ENCODE peak calls at places on chromosomes 12 and 14, in eight cellular contexts. L is HCT116, D is breast epithelium, C is IMR-90, B is body of pancreas, W is A549, U is ovary, P is gastrocnemius medialis. M is an unnamed sample.

GRCh38 chr14:72049462-72049861 is 117.2 kb downstream of the RGS6 start:
- DNase-seq in L (peak), D (no peak), C (no peak), B (no peak), W (no peak), U (no peak), P (no peak), M (peak)

GRCh38 chr14:69643430-69644200 is 32.2 kb downstream of the SUSD6 start:
- DNase-seq in L (peak), D (peak), C (peak), B (peak), W (peak), U (no peak), P (peak), M (peak)

GRCh38 chr12:121582583-121583333 is 1.9 kb upstream of the KDM2B start:
- DNase-seq in L (no peak), D (no peak), C (no peak), B (no peak), W (no peak), U (no peak), P (no peak), M (peak)

GRCh38 chr14:96494331-96494730 is 7.9 kb upstream of the PAPOLA start:
- DNase-seq in L (no peak), D (no peak), C (no peak), B (no peak), W (no peak), U (no peak), P (no peak), M (no peak)

GRCh38 chr12:101039848-101040531 is 170.0 kb downstream of the SLC5A8 start:
- DNase-seq in L (no peak), D (no peak), C (no peak), B (no peak), W (no peak), U (no peak), P (no peak), M (no peak)

GRCh38 chr12:64890873-64891468 is 66.5 kb downstream of the TBC1D30 start:
- DNase-seq in L (peak), D (no peak), C (peak), B (no peak), W (peak), U (no peak), P (no peak), M (peak)

GRCh38 chr14:100303179-100303578 is 3.1 kb downstream of the SLC25A29 start:
- DNase-seq in L (no peak), D (no peak), C (no peak), B (no peak), W (peak), U (no peak), P (no peak), M (peak)

GRCh38 chr12:106118-106561 is 39.6 kb downstream of the IQSEC3 start:
- DNase-seq in L (peak), D (no peak), C (no peak), B (no peak), W (peak), U (no peak), P (no peak), M (no peak)

GRCh38 chr12:19894049-19894448 is 454.8 kb downstream of the AEBP2 start:
- DNase-seq in L (no peak), D (no peak), C (peak), B (no peak), W (no peak), U (no peak), P (no peak), M (no peak)

GRCh38 chr12:108712164-108712924 is 19.0 kb downstream of the CORO1C start:
- DNase-seq in L (no peak), D (no peak), C (no peak), B (no peak), W (no peak), U (no peak), P (no peak), M (no peak)

GRCh38 chr12:87216436-87216835 is 812.8 kb downstream of the C12orf50 start:
- DNase-seq in L (no peak), D (no peak), C (peak), B (no peak), W (no peak), U (no peak), P (no peak), M (no peak)

GRCh38 chr12:106883421-106883820 is 72.3 kb upstream of the TMEM263 start:
- DNase-seq in L (no peak), D (no peak), C (peak), B (no peak), W (no peak), U (no peak), P (no peak), M (no peak)

GRCh38 chr14:68504861-68505260 is 288.0 kb downstream of the ZFP36L1 start:
- DNase-seq in L (no peak), D (no peak), C (no peak), B (no peak), W (no peak), U (no peak), P (no peak), M (no peak)
- TF ChIP-seq POLR2A in L (no peak), D (no peak), C (no peak), B (no peak), W (no peak), U (no peak), P (no peak), M (no peak)

DNA sequence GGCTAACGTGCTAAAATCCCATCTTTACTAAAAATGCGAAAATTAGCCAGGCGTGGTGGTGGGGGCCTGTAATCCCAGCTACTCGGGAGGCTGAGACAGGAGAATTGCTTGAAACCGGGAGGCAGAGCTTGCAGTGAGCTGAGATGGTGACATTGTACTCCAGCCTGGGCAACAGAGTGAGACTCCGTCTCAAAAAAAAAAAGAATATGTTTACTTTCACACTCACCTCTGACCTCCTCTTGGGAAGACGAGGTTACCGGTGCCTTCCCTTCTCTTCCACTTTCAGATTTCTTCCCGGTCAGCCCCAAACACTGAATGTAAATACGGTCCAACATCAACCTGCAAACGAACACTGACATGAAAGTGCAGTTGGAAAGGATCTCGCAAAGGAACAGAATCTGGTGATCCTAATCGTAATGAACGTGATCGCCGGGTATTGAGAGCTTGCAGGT is 31.8 kb upstream of the PPP1R13B start:
- DNase-seq in L (no peak), D (no peak), C (no peak), B (no peak), W (no peak), U (no peak), P (no peak), M (no peak)
- TF ChIP-seq POLR2A in L (no peak), D (no peak), C (no peak), B (no peak), W (no peak), U (no peak), P (no peak), M (no peak)

DNA sequence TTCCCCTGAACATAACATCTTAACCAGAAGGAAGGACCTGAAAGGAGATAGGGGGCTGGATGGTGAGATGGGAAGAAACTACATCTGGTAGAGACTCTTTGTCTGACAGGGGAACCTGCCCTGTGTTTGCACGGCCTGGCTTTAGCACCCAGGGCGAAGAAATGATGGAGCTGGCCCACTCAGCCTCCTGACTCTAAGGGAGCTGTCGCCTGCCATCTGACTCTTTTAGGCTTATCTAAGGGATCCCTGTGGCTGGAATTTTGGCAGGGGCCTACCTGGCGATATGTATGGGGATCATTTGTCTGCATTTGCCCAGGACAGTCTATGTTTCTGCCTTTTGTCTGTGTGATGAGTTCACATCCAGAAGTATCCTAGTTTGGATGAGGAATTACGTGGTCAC is 15.6 kb upstream of the CACNA2D4 start:
- DNase-seq in L (no peak), D (no peak), C (no peak), B (no peak), W (no peak), U (no peak), P (no peak), M (no peak)
- TF ChIP-seq POLR2A in L (no peak), D (no peak), C (no peak), B (no peak), W (no peak), U (no peak), P (no peak), M (no peak)

DNA sequence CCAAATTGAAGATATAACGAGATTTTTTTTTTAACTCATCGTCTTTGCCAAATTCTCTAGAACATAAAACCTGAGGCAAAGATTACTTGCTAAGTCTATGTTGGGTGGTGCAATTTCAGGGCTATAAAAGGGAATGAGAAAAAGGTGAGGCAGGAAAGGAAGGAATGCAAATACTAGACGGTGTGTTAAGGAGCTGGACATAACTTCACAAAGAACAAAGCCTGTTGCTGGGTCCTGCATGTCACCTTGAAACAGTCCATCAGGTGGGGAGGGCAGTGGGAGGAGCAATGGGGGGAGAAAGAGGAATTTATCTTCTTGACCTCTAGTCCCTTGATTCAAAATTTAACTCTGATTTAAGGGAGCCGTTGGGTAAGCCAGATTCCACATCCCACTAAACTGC is 16.1 kb upstream of the DUSP6 start:
- DNase-seq in L (no peak), D (no peak), C (no peak), B (no peak), W (no peak), U (no peak), P (no peak), M (no peak)
- TF ChIP-seq POLR2A in L (no peak), D (no peak), C (no peak), B (no peak), W (no peak), U (no peak), P (no peak), M (no peak)

DNA sequence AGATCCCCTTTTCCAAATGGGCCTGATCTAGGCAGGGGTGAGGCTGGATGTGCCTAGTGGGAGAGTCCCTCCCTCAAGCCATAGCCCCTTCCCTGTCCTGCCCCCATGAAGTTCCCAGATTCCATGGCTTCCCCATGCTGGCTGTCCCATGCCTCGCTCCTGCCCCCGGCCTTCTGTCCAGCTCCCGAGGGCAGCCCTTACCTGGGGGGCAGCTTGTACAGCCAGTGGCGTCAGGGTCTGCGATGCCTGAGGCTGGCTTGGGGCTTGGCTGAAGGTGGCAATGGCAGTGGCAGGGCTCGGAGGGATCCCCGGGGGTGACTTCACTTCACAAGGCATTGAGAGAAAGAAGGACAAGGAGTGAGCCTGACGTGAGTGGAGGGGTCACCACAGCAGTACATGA is 18.3 kb downstream of the POU6F1 start:
- DNase-seq in L (no peak), D (no peak), C (no peak), B (no peak), W (no peak), U (no peak), P (no peak), M (no peak)
- TF ChIP-seq POLR2A in L (no peak), D (no peak), C (no peak), B (no peak), W (no peak), U (no peak), P (no peak), M (no peak)

GRCh38 chr12:22656376-22656775 is 31.4 kb downstream of the ETNK1 start:
- DNase-seq in L (no peak), D (no peak), C (no peak), B (no peak), W (no peak), U (no peak), P (no peak), M (no peak)
- TF ChIP-seq POLR2A in L (no peak), D (no peak), C (no peak), B (no peak), W (no peak), U (no peak), P (no peak), M (no peak)

DNA sequence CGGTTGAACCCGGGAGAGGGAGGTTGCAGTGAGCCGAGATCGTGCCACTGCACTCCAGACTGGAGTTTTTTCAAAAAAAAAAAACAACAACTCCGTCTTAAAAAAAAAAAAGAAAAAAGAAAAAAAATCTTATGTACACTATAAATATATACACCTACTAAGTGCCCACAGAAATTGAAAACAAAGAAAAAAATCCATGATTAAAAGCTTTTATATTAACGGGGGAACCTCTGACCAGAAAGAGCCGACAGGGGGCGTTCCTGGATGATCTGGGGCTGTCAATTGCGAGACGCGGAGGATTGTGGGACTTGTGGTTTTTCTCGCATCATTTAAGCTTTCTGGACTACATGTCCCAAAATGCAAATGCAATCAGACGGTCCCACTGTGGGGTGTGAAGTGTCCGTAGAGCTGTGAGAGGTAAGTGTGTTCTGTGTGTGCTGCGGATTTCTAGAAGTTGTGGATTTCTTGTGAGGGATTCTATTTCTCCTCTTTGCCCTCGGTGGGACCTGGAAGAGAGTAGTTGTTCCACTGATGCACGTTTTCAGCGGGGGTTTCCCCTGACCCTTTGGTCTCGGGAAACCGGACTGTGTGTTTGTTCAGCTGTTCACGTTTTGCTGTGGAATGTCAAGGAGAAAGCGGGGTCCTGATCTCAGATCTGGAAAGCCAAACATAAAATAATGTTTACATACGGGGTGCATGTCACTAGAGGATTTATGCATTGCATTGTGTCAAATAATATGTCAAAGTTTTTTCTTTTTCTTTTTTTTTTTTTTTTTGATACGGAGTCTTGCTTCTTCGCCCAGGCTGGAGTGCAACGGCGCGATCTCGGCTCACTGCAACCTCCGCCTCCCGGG is at the start of gene SIRT4:
- DNase-seq in L (peak), D (peak), C (peak), B (peak), W (peak), U (peak), P (peak), M (peak)
- TF ChIP-seq POLR2A in L (no peak), D (no peak), C (no peak), B (no peak), W (no peak), U (peak), P (no peak), M (peak)

GRCh38 chr14:50559990-50560928 is at the start of gene ATL1:
- DNase-seq in L (peak), D (peak), C (peak), B (peak), W (peak), U (peak), P (peak), M (peak)
- TF ChIP-seq POLR2A in L (no peak), D (peak), C (peak), B (peak), W (peak), U (peak), P (no peak), M (no peak)